ENCODE peak calls at places on chromosomes 5 and 9, in four cellular contexts. X, K, J and F are unnamed samples.

GRCh38 chr9:14812806-14813205 is 90.3 kb upstream of the CER1 start:
- DNase-seq in K (no peak), J (no peak), X (no peak), F (no peak)

GRCh38 chr9:111891910-111892499 is 4.6 kb upstream of the UGCG start:
- DNase-seq in X (no peak), J (no peak), K (no peak), F (no peak)

GRCh38 chr5:139744471-139745120 is 51.0 kb upstream of the PSD2 start:
- DNase-seq in K (no peak), X (no peak), J (no peak), F (no peak)

GRCh38 chr5:135462304-135462703 is 10.2 kb upstream of the TIFAB start:
- DNase-seq in J (peak; percentile 82), X (peak; percentile 48), K (peak; percentile 69), F (no peak)

GRCh38 chr9:79221084-79221483 is 350.7 kb upstream of the TLE4 start:
- DNase-seq in K (no peak), X (no peak), J (no peak), F (no peak)

GRCh38 chr5:94705427-94705826 is 87.0 kb downstream of the SLF1 start:
- DNase-seq in J (no peak), X (no peak), K (no peak), F (no peak)

GRCh38 chr9:100020121-100020780 is 78.5 kb downstream of the ERP44 start:
- DNase-seq in X (no peak), J (no peak), K (no peak), F (no peak)

GRCh38 chr9:130446111-130446861 is 1.5 kb downstream of the ASS1 start:
- DNase-seq in K (no peak), X (peak; percentile 80), J (peak; percentile 52), F (no peak)

GRCh38 chr9:70406446-70406862 is 8.0 kb downstream of the KLF9 start:
- DNase-seq in J (no peak), X (no peak), K (no peak), F (no peak)

GRCh38 chr5:77662615-77663014 is 24.1 kb upstream of the OTP start:
- DNase-seq in K (no peak), X (no peak), J (no peak), F (no peak)

GRCh38 chr5:158152151-158152550 is 293.2 kb upstream of the CLINT1 start:
- DNase-seq in X (no peak), K (no peak), J (no peak), F (no peak)

GRCh38 chr5:141491323-141492167 is 2.7 kb downstream of the PCDHGC5 start:
- DNase-seq in K (no peak), X (no peak), J (peak; percentile 44), F (no peak)

GRCh38 chr9:129289131-129289731 is 111.2 kb upstream of the IER5L start:
- DNase-seq in K (no peak), J (no peak), X (peak; percentile 10), F (peak; percentile 66)

GRCh38 chr9:83646500-83647239 is 23.7 kb downstream of the IDNK start:
- DNase-seq in J (no peak), K (no peak), X (no peak), F (no peak)

GRCh38 chr9:80615964-80616363 is 1044.2 kb downstream of the TLE4 start:
- DNase-seq in J (no peak), K (no peak), X (no peak), F (no peak)

GRCh38 chr5:173954671-173955605 is 34.0 kb upstream of the C5orf47 start:
- DNase-seq in K (no peak), X (no peak), J (no peak), F (no peak)

GRCh38 chr5:68149189-68149588 is 66.4 kb upstream of the PIK3R1 start:
- DNase-seq in X (no peak), J (no peak), K (no peak), F (no peak)

GRCh38 chr9:108850293-108850897 is 5.4 kb downstream of the ACTL7B start:
- DNase-seq in J (no peak), K (no peak), X (no peak), F (no peak)

GRCh38 chr5:149452007-149452664 is 73.0 kb upstream of the IL17B start:
- DNase-seq in J (peak; percentile 29), K (no peak), X (peak; percentile 71), F (no peak)

GRCh38 chr9:104429147-104429546 is 74.9 kb upstream of the OR13F1 start:
- DNase-seq in J (no peak), K (no peak), X (no peak), F (no peak)

GRCh38 chr5:4359847-4360246 is 764.2 kb downstream of the IRX1 start:
- DNase-seq in J (no peak), X (no peak), K (no peak), F (no peak)

GRCh38 chr9:136614372-136614922 is 48.3 kb upstream of the EGFL7 start:
- DNase-seq in X (no peak), J (no peak), K (no peak), F (no peak)

GRCh38 chr5:53965459-53965858 is 344.9 kb downstream of the ARL15 start:
- DNase-seq in K (no peak), X (no peak), J (no peak), F (no peak)

GRCh38 chr5:100623719-100624118 is 88.5 kb downstream of the FAM174A start:
- DNase-seq in X (no peak), J (no peak), K (no peak), F (no peak)

GRCh38 chr9:16202913-16203734 is 650.3 kb downstream of the CCDC171 start:
- DNase-seq in J (no peak), K (no peak), X (no peak), F (no peak)

GRCh38 chr9:99866398-99866797 is 40.1 kb upstream of the STX17 start:
- DNase-seq in K (no peak), J (no peak), X (no peak), F (no peak)

GRCh38 chr9:121990600-121991304 is 102.4 kb downstream of the TTLL11 start:
- DNase-seq in J (no peak), K (no peak), X (no peak), F (no peak)

GRCh38 chr9:121989010-121989409 is 104.1 kb downstream of the TTLL11 start:
- DNase-seq in X (no peak), J (peak; percentile 76), K (no peak), F (no peak)

GRCh38 chr9:121991305-121991661 is 101.8 kb downstream of the TTLL11 start:
- DNase-seq in K (no peak), J (no peak), X (no peak), F (no peak)

GRCh38 chr9:121995997-121996396 is 97.1 kb downstream of the TTLL11 start:
- DNase-seq in X (no peak), K (no peak), J (no peak), F (no peak)

GRCh38 chr9:121992571-121993212 is 100.4 kb downstream of the TTLL11 start:
- DNase-seq in J (peak; percentile 39), K (peak; percentile 35), X (peak; percentile 55), F (no peak)
- TF ChIP-seq CTCF in J (peak; percentile 83), K (peak; percentile 78), X (peak; percentile 57), F (peak; percentile 94)

DNA sequence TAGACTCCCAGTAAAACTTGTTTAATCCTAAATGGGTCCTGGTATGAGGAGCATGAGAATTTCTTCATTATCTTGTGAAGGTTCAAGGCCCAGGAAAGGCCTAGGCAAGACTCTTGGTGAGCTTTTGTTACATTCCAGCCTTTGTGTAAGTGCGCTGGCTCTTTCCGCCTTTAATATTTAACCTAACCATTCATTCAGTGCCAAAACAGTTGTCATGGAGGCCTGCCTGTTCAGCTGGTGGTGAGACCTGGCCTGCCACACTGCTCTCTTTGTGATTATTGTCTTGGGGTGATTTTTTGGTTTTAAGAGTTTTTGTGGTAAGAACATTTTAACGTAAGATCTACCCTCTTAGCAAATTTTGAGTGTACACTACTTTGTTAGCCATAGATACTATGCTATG is 127.5 kb upstream of the WWC1 start:
- DNase-seq in J (no peak), X (peak; percentile 31), K (no peak), F (no peak)
- TF ChIP-seq CTCF in J (no peak), X (no peak), K (no peak), F (no peak)

DNA sequence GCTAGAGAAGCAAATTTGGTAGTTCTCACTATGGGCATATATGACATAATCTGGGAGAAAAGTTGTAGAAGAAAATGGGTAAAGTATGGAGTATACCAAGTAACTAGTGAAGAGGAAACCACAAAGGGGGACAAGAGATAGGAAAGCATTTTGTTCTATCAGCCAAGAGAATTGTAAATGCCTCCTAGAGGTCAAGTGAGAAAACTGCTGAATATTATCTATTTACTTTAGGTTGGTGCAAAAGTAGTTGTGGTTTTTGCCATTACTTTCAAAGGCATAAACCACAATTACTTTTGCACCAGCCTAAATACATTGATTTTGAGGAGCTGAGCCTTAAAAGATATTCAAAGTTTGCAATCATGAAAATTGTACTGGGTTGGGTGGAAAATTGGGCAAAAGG is 126.7 kb upstream of the GRHPR start:
- DNase-seq in K (no peak), J (no peak), X (no peak), F (no peak)
- TF ChIP-seq CTCF in K (no peak), J (no peak), X (no peak), F (peak; percentile 59)

GRCh38 chr9:114096041-114096511 is 3.0 kb downstream of the KIF12 start:
- DNase-seq in K (no peak), J (peak; percentile 68), X (no peak), F (no peak)
- TF ChIP-seq CTCF in K (no peak), J (no peak), X (no peak), F (peak; percentile 49)

GRCh38 chr5:33257807-33258491 is 182.8 kb upstream of the TARS1 start:
- DNase-seq in K (no peak), X (no peak), J (no peak), F (no peak)
- TF ChIP-seq CTCF in K (no peak), X (no peak), J (no peak), F (no peak)

GRCh38 chr9:4630836-4631235 is 31.3 kb upstream of the PLPP6 start:
- DNase-seq in X (no peak), K (no peak), J (no peak), F (no peak)
- TF ChIP-seq CTCF in X (no peak), K (no peak), J (no peak), F (no peak)

DNA sequence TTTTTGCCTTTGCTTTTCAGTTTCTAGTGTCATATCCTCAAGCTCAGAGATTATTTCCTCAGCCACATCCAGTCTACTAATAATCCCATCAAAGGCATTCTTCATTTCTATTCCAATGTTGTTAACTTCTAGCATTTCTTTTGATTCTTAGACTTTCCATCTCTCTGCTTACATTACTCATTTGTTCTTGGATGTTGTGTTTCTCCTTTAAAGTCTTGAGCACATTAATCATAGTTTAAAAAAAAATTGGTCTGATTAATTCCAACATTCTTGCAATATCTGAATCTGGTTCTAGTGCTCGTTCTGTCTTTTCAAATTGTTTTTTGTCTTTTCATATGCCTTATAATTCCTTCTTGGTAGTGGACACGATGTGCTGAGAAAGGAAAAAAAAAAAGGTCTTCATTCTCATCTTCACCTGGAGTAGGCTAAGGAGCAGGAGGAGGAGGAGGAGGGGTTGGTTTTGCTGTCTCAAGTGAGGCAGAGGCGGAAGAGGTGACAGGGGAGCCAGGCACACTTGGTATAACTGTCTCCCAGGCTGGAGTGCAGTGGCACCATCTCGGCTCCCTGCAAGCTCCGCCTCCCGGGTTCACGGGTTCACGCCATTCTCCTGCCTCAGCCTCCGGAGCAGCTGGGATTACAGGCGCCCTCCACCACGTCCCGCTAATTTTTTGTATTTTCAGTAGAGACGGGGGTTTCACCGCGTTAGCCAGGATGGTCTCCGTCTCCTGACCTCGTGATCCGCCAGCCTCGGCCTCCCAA is 16.3 kb downstream of the PRXL2C start:
- DNase-seq in J (peak; percentile 29), K (no peak), X (no peak), F (no peak)
- TF ChIP-seq CTCF in J (no peak), K (no peak), X (no peak), F (no peak)